ENCODE peak calls at places on chromosomes 1 and 21, in ten cellular contexts. W is stomach, R is cardiac fibroblast, X is body of pancreas, L is left ventricle myocardium inferior, Y is PC-3, E is testis, M is uterus, B is vagina, H is ovary. U is an unnamed sample.

GRCh38 chr1:147853391-147853790 is 49.2 kb upstream of the GJA8 start:
- DNase-seq in B (no peak), M (no peak), H (no peak), E (no peak), W (no peak), R (peak), X (no peak), Y (peak), L (no peak), U (no peak)

GRCh38 chr1:54798769-54799641 is 2.1 kb downstream of the TTC22 start:
- DNase-seq in W (peak), M (no peak), B (no peak), R (peak), X (peak), H (peak), Y (no peak), E (no peak), L (no peak), U (no peak)

GRCh38 chr1:35691080-35691479 is 27.6 kb downstream of the C1orf216 start:
- DNase-seq in L (no peak), H (no peak), B (no peak), E (no peak), W (no peak), Y (no peak), R (no peak), M (no peak), X (no peak), U (no peak)

GRCh38 chr1:151898519-151898991 is 10.8 kb downstream of the THEM4 start:
- DNase-seq in Y (no peak), H (no peak), W (peak), R (no peak), M (no peak), L (no peak), B (no peak), X (no peak), E (no peak), U (peak)

GRCh38 chr1:152112101-152112884 is 3.0 kb downstream of the TCHH start:
- DNase-seq in E (peak), L (no peak), H (no peak), X (no peak), M (no peak), B (no peak), W (no peak), Y (peak), R (peak), U (no peak)

GRCh38 chr1:197481101-197481500 is 213.0 kb downstream of the CRB1 start:
- DNase-seq in R (no peak), X (no peak), E (no peak), Y (no peak), B (no peak), H (no peak), W (no peak), M (no peak), L (no peak), U (peak)

GRCh38 chr1:66510407-66510806 is 23.5 kb upstream of the SGIP1 start:
- DNase-seq in X (no peak), E (no peak), R (no peak), Y (no peak), M (no peak), W (no peak), H (no peak), L (no peak), B (no peak), U (no peak)

GRCh38 chr1:77759090-77760028 is at the start of gene USP33:
- DNase-seq in Y (peak), M (peak), X (peak), B (no peak), W (peak), H (peak), L (peak), R (peak), E (peak), U (peak)

DNA sequence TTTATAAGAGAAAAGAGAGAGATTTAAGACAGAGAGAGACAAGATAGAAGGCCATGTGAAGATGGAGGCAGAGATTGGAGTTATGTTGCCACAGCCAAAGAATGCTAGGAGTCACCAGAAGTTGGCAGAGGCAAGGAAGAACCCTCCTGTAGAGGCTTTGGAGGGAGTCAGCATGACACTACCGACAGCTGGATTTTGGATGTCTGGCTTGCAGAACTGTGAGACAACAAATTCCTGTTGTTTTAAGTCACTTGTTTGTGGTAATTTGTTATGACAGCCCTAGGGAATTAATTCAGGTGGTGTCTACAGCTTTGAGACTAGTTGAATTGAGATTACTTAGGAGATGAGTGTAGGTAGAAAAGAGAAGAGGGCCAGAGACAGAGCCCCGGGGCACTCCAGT is 158.5 kb downstream of the DNM3 start:
- DNase-seq in B (no peak), L (no peak), M (no peak), H (no peak), X (no peak), R (peak), W (no peak), Y (no peak), E (no peak), U (no peak)
- TF ChIP-seq CTCF in B (no peak), L (no peak), M (no peak), H (no peak), X (no peak), R (no peak), W (no peak), Y (no peak), E (no peak), U (no peak)

GRCh38 chr1:63316540-63316939 is 5.8 kb upstream of the FOXD3 start:
- DNase-seq in Y (no peak), B (no peak), R (no peak), X (no peak), M (no peak), E (no peak), L (no peak), W (no peak), H (no peak), U (no peak)
- H3K4me3 ChIP-seq in Y (peak), B (no peak), R (no peak), X (no peak), M (no peak), E (peak), L (peak), W (peak), H (no peak), U (no peak)

GRCh38 chr1:93609536-93609935 is 72.1 kb downstream of the BCAR3 start:
- DNase-seq in M (no peak), R (no peak), H (no peak), L (no peak), E (no peak), B (no peak), W (no peak), Y (no peak), X (no peak), U (no peak)
- TF ChIP-seq CTCF in M (no peak), R (no peak), H (no peak), L (no peak), E (no peak), B (no peak), W (no peak), Y (no peak), X (no peak), U (no peak)

DNA sequence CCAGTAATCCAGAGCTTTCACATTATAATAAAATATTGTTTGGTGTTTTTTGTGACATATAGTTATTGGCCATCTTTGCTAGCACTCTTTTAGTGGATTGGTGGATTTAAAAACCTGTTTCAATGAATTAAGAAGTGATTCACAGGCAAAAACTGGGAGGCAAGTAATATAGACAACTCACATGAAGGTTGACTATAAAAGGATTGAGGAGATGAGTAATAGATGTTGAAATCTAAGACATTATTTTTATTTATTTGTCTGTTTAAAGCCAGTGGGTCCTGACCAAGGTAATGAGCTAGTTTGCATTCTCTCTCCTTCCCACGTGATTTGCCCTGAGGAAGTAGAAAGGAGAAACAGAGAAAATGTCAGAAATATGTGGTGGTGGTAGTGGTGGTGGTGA is 351.4 kb upstream of the ZP4 start:
- DNase-seq in Y (peak), B (no peak), W (no peak), H (no peak), L (no peak), M (no peak), R (no peak), E (no peak), X (no peak), U (no peak)
- H3K4me3 ChIP-seq in Y (no peak), B (no peak), W (no peak), H (no peak), L (no peak), M (no peak), R (no peak), E (no peak), X (no peak), U (no peak)

DNA sequence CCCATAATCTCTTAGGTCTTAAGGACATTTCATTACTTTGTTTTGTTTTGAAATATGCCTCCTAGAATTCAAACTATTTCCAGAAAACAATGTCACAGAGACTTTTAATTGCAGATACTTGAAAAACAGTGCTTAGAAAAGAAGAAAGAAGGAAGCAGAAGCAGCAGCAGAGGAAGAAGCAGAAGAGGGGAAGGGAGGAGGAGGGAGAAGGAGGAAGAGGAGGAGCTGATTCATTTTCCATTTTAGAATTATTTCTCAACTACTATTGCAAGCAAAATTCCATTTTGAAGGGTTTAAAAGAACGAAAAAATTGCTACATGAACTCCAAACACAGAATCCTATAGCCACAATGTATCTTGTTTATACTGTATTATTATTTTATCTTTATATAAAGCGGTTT is 13.9 kb downstream of the RC3H1 start:
- DNase-seq in Y (no peak), E (no peak), H (no peak), L (no peak), X (no peak), R (no peak), W (no peak), B (no peak), M (no peak), U (no peak)
- TF ChIP-seq CTCF in Y (no peak), E (no peak), H (no peak), L (no peak), X (no peak), R (no peak), W (no peak), B (no peak), M (no peak), U (no peak)

GRCh38 chr1:238061967-238062613 is 171.4 kb upstream of the ZP4 start:
- DNase-seq in X (no peak), E (no peak), Y (peak), H (no peak), R (no peak), B (no peak), M (no peak), W (no peak), L (no peak), U (no peak)
- H3K4me3 ChIP-seq in X (no peak), E (no peak), Y (peak), H (no peak), R (no peak), B (no peak), M (no peak), W (no peak), L (no peak), U (no peak)

GRCh38 chr21:30842990-30843389 is 13.4 kb upstream of the KRTAP7-1 start:
- DNase-seq in Y (no peak), R (no peak), E (no peak), H (no peak), M (no peak), W (no peak), L (no peak), B (no peak), X (no peak), U (no peak)
- TF ChIP-seq CTCF in Y (peak), R (no peak), E (no peak), H (no peak), M (no peak), W (no peak), L (no peak), B (no peak), X (no peak), U (no peak)

DNA sequence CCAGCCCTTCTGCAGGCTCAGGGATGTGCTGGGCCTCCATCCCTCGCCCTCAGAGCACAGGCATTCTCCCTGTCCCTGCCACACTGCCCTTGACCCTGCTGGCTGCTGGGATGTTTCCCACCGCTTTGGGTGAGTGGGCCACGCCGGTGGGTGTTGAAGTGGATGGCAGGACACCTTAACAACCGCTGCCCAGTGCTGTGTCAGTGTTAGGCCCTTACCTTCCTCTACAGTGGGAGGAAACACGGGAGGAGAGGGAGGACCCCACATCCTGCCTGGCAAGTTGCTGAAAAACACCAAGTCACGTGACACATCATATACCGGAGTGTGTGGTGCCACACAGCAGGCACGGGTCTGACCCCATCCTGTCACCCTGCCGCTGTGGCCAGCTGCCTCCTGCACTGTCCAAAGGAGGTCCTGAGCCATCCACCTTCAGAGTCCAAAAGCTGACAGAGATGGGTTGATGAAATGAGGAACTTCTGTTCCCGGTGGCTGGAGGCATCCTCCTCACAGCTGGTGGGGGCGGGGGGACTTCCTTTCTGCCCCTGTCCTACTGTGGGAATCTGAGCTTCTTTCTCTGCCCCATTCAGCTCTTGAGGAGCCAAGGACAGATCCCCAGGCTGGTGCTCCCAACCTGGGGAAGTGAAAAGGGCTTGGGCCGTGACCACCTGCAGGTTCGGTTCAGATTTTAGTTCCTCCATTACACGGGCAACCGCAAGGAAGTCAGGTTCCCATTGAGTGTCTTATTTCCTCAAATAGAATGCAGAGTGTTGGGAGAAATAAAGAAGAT is 3.2 kb upstream of the THEMIS2 start:
- DNase-seq in W (no peak), B (no peak), R (no peak), Y (no peak), M (no peak), X (peak), L (peak), H (no peak), E (no peak), U (no peak)
- H3K4me3 ChIP-seq in W (no peak), B (no peak), R (no peak), Y (no peak), M (no peak), X (no peak), L (no peak), H (no peak), E (no peak), U (no peak)

DNA sequence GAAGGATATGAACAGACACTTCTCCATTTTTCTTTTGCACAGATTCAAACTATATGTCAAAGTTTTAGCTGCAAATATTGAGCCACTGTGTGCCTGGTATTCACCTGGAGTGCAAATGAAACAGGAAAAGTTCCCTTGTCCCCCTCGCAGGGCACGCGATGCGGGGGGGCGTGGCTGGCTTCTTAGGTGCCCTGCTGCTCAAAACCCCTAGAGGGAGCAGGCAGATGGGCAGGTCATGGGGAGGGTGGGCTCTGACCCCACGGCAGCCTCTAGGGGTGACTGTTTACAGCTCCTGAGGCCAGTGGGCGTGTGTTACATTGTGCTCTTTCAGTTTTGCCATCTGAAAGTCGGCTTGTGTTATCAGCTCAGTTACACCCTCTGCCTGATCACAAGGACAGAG is 931.2 kb upstream of the B3GALT2 start:
- DNase-seq in H (no peak), R (no peak), E (no peak), L (no peak), W (no peak), M (no peak), B (no peak), X (no peak), Y (no peak), U (no peak)
- TF ChIP-seq CTCF in H (no peak), R (peak), E (peak), L (no peak), W (no peak), M (no peak), B (no peak), X (no peak), Y (no peak), U (peak)